ENCODE peak calls at places on chromosome 19, in four cellular contexts. One of them, this sample, is unnamed.

GRCh38 chr19:4199699-4200293 is 17.3 kb downstream of the ANKRD24 start:
- DNase-seq in NCI-H774: peak
- DNase-seq in tibial nerve: no peak
- DNase-seq in fibroblast of the conjunctiva: no peak
- DNase-seq in this sample: no peak

GRCh38 chr19:8505680-8506401 is 3.4 kb upstream of the PRAM1 start:
- DNase-seq in fibroblast of the conjunctiva: peak
- DNase-seq in NCI-H774: peak
- DNase-seq in tibial nerve: peak
- DNase-seq in this sample: peak

GRCh38 chr19:46932346-46932745 is 71.5 kb downstream of the ARHGAP35 start:
- DNase-seq in tibial nerve: no peak
- DNase-seq in fibroblast of the conjunctiva: no peak
- DNase-seq in NCI-H774: no peak
- DNase-seq in this sample: no peak

GRCh38 chr19:41595258-41595889 is 19.4 kb downstream of the CEACAM21 start:
- DNase-seq in fibroblast of the conjunctiva: peak
- DNase-seq in tibial nerve: no peak
- DNase-seq in NCI-H774: peak
- DNase-seq in this sample: peak

GRCh38 chr19:56109216-56109615 is 11.9 kb downstream of the ZNF787 start:
- DNase-seq in NCI-H774: no peak
- DNase-seq in fibroblast of the conjunctiva: no peak
- DNase-seq in tibial nerve: no peak
- DNase-seq in this sample: no peak

GRCh38 chr19:21084343-21084742 is 2.3 kb downstream of the ZNF714 start:
- DNase-seq in NCI-H774: no peak
- DNase-seq in tibial nerve: no peak
- DNase-seq in fibroblast of the conjunctiva: no peak
- DNase-seq in this sample: no peak

GRCh38 chr19:9070066-9070465 is 16.8 kb upstream of the OR1M1 start:
- DNase-seq in fibroblast of the conjunctiva: no peak
- DNase-seq in NCI-H774: no peak
- DNase-seq in tibial nerve: no peak
- DNase-seq in this sample: peak

GRCh38 chr19:10467104-10467706 is 36.0 kb downstream of the KEAP1 start:
- DNase-seq in fibroblast of the conjunctiva: no peak
- DNase-seq in NCI-H774: no peak
- DNase-seq in tibial nerve: no peak
- DNase-seq in this sample: no peak

GRCh38 chr19:2495651-2496316 is 19.9 kb downstream of the GADD45B start:
- DNase-seq in tibial nerve: no peak
- DNase-seq in fibroblast of the conjunctiva: no peak
- DNase-seq in NCI-H774: no peak
- DNase-seq in this sample: no peak

GRCh38 chr19:2763687-2764086 is 19.4 kb downstream of the SGTA start:
- DNase-seq in tibial nerve: no peak
- DNase-seq in fibroblast of the conjunctiva: no peak
- DNase-seq in NCI-H774: no peak
- DNase-seq in this sample: no peak

GRCh38 chr19:57947088-57947418 is 453 bp downstream of the ZNF256 start:
- DNase-seq in fibroblast of the conjunctiva: no peak
- DNase-seq in NCI-H774: no peak
- DNase-seq in tibial nerve: no peak
- DNase-seq in this sample: no peak

GRCh38 chr19:7679017-7679720 is 1.5 kb upstream of the TRAPPC5 start:
- DNase-seq in NCI-H774: no peak
- DNase-seq in tibial nerve: no peak
- DNase-seq in fibroblast of the conjunctiva: no peak
- DNase-seq in this sample: no peak

GRCh38 chr19:40687525-40688016 is 2.9 kb downstream of the NUMBL start:
- DNase-seq in fibroblast of the conjunctiva: peak
- DNase-seq in tibial nerve: peak
- DNase-seq in NCI-H774: no peak
- DNase-seq in this sample: no peak

GRCh38 chr19:53864308-53864836 is 3.3 kb upstream of the MYADM start:
- DNase-seq in fibroblast of the conjunctiva: no peak
- DNase-seq in NCI-H774: no peak
- DNase-seq in tibial nerve: no peak
- DNase-seq in this sample: no peak

GRCh38 chr19:33825556-33825955 is 28.9 kb downstream of the KCTD15 start:
- DNase-seq in fibroblast of the conjunctiva: no peak
- DNase-seq in NCI-H774: no peak
- DNase-seq in tibial nerve: no peak
- DNase-seq in this sample: no peak

GRCh38 chr19:33277434-33277833 is 24.9 kb downstream of the CEBPA start:
- DNase-seq in NCI-H774: no peak
- DNase-seq in fibroblast of the conjunctiva: no peak
- DNase-seq in tibial nerve: no peak
- DNase-seq in this sample: no peak

GRCh38 chr19:52599241-52599640 is 29.2 kb downstream of the ZNF701 start:
- DNase-seq in fibroblast of the conjunctiva: no peak
- DNase-seq in tibial nerve: no peak
- DNase-seq in NCI-H774: no peak
- DNase-seq in this sample: no peak

GRCh38 chr19:34484328-34484727 is 2.8 kb downstream of the WTIP start:
- DNase-seq in fibroblast of the conjunctiva: no peak
- DNase-seq in tibial nerve: no peak
- DNase-seq in NCI-H774: no peak
- DNase-seq in this sample: no peak

GRCh38 chr19:14559916-14560775 is 11.7 kb downstream of the NDUFB7 start:
- DNase-seq in NCI-H774: no peak
- DNase-seq in fibroblast of the conjunctiva: no peak
- DNase-seq in tibial nerve: no peak
- DNase-seq in this sample: no peak

GRCh38 chr19:34428549-34429285 is 536 bp downstream of the UBA2 start:
- DNase-seq in NCI-H774: no peak
- DNase-seq in tibial nerve: no peak
- DNase-seq in fibroblast of the conjunctiva: no peak
- DNase-seq in this sample: no peak